ENCODE peak calls at places on chromosomes 5 and 9, in seven cellular contexts. U is transverse colon, I is HL-60, R is GM12878, C is prostate gland, M is spleen, W is H1. N is an unnamed sample.

GRCh38 chr5:78929833-78930232 is 55.3 kb downstream of the ARSB start:
- DNase-seq in U (no peak), I (no peak), R (no peak), C (no peak), M (no peak), W (no peak), N (no peak)

GRCh38 chr5:151238303-151238741 is 14.4 kb upstream of the CCDC69 start:
- DNase-seq in U (peak; percentile 39), I (no peak), R (no peak), C (no peak), M (peak; percentile 86), W (peak; percentile 60), N (no peak)

GRCh38 chr9:100911273-100911672 is 117.3 kb upstream of the PLPPR1 start:
- DNase-seq in U (no peak), I (no peak), R (no peak), C (no peak), M (no peak), W (no peak), N (no peak)

GRCh38 chr5:73938280-73938937 is 312.4 kb downstream of the ARHGEF28 start:
- DNase-seq in U (no peak), I (no peak), R (no peak), C (no peak), M (no peak), W (no peak), N (peak; percentile 55)

GRCh38 chr9:38042626-38043359 is 26.2 kb downstream of the SHB start:
- DNase-seq in U (no peak), I (no peak), R (no peak), C (no peak), M (no peak), W (no peak), N (no peak)

GRCh38 chr5:173498286-173498685 is 118.2 kb downstream of the BOD1 start:
- DNase-seq in U (no peak), I (no peak), R (no peak), C (no peak), M (no peak), W (peak; percentile 39), N (no peak)

GRCh38 chr5:3417376-3417943 is 178.2 kb upstream of the IRX1 start:
- DNase-seq in U (no peak), I (no peak), R (no peak), C (no peak), M (no peak), W (peak; percentile 68), N (no peak)

GRCh38 chr5:51386916-51387853 is 3.9 kb downstream of the ISL1 start:
- DNase-seq in U (no peak), I (no peak), R (no peak), C (no peak), M (no peak), W (peak; percentile 74), N (peak; percentile 10)

GRCh38 chr5:124315746-124316415 is 430.6 kb downstream of the ZNF608 start:
- DNase-seq in U (no peak), I (no peak), R (no peak), C (no peak), M (no peak), W (no peak), N (no peak)

GRCh38 chr9:128927731-128928411 is 7.1 kb downstream of the PHYHD1 start:
- DNase-seq in U (peak; percentile 54), I (peak; percentile 44), R (peak; percentile 9), C (peak; percentile 49), M (no peak), W (peak; percentile 84), N (peak; percentile 65)
- TF ChIP-seq CTCF in U (peak; percentile 93), I (peak; percentile 73), R (peak; percentile 95), C (peak; percentile 95), M (peak; percentile 88), W (peak; percentile 95), N (peak; percentile 74)

DNA sequence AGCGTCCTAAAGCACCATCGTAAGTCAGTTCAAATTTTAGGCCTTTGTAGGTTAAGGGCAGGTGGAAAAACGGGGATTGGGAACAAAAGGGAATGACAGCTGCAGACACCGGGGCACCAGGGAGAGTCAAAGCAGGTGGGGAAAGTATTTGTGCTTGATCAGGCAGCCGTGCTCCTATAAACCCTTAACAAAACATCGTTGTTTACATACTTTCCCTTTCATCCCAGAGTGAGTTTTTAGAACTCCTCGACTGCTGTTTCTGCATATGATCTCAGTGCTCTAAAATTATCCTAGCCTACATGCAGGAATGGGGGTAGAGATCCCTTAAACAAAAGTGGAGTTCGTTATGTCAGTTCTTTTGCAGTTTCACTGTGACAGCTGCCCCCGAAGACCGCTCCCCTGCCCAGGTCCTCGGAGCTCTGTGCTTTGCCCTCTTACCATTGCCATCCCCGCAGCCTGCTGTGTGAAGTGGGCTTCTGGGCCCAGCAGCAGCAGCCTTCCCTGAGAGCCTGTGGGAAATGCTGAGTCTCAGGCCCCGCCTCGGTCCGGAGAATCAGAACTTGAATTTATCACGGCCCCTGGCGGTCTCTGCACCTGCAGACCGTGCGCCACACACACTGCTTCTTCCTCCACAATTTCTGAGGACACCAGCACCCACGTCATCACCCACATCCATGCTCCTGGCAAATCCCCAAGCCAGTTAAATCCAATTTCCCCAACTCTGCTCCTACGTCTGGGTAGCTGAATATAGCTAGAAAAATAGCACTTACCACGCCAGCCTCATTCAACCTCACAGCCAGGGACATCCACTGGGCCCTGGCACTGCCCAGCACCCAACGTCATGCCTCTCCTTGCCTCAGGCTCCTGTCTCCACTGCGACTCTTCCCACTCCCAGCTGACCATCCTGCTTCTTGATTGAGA is 86.8 kb downstream of the NSUN2 start:
- DNase-seq in U (no peak), I (no peak), R (no peak), C (no peak), M (no peak), W (no peak), N (no peak)
- TF ChIP-seq POLR2AphosphoS5 in U (peak; percentile 9), I (no peak), R (no peak), C (no peak), M (no peak), W (no peak), N (no peak)

GRCh38 chr5:68258531-68258930 is 43.0 kb downstream of the PIK3R1 start:
- DNase-seq in U (no peak), I (no peak), R (no peak), C (no peak), M (no peak), W (no peak), N (no peak)

GRCh38 chr5:68260455-68260854 is 44.9 kb downstream of the PIK3R1 start:
- DNase-seq in U (no peak), I (no peak), R (no peak), C (no peak), M (no peak), W (no peak), N (no peak)

GRCh38 chr5:68259696-68260095 is 44.1 kb downstream of the PIK3R1 start:
- DNase-seq in U (no peak), I (no peak), R (no peak), C (no peak), M (no peak), W (no peak), N (no peak)

GRCh38 chr5:68264024-68264956 is 48.7 kb downstream of the PIK3R1 start:
- DNase-seq in U (no peak), I (no peak), R (no peak), C (no peak), M (no peak), W (no peak), N (peak; percentile 79)

GRCh38 chr5:68261174-68262021 is 45.8 kb downstream of the PIK3R1 start:
- DNase-seq in U (no peak), I (no peak), R (no peak), C (no peak), M (no peak), W (no peak), N (no peak)
- TF ChIP-seq CTCF in U (peak; percentile 18), I (no peak), R (peak; percentile 26), C (peak; percentile 5), M (no peak), W (no peak), N (no peak)

GRCh38 chr5:57174128-57174849 is 430 bp downstream of the GPBP1 start:
- DNase-seq in U (peak; percentile 50), I (peak; percentile 15), R (no peak), C (no peak), M (no peak), W (no peak), N (peak; percentile 46)
- TF ChIP-seq POLR2AphosphoS5 in U (no peak), I (no peak), R (no peak), C (no peak), M (no peak), W (peak; percentile 54), N (no peak)